ENCODE peak calls at places on chromosomes 13 and 19, in ten cellular contexts. A is stomach, W is A549, S is prostate gland, U is breast epithelium, B is transverse colon, R is tibial nerve, C is testis, N is NB4, K is heart left ventricle. T is an unnamed sample.

GRCh38 chr13:90867336-90867683 is 480.2 kb upstream of the MIR17HG start:
- DNase-seq in R (peak; percentile 76), S (peak; percentile 38), A (peak; percentile 37), C (peak; percentile 87), B (peak; percentile 63), N (peak; percentile 79), K (peak; percentile 42), W (peak; percentile 14), U (peak; percentile 21), T (no peak)

GRCh38 chr13:51006067-51006800 is 96.6 kb downstream of the RNASEH2B start:
- DNase-seq in N (no peak), A (no peak), W (no peak), B (no peak), U (no peak), R (no peak), C (no peak), S (no peak), K (no peak), T (no peak)

GRCh38 chr13:106047859-106048258 is 487.6 kb downstream of the EFNB2 start:
- DNase-seq in U (no peak), R (no peak), K (no peak), W (no peak), C (no peak), B (no peak), A (no peak), N (no peak), S (no peak), T (no peak)

GRCh38 chr13:80030491-80030890 is 310.4 kb downstream of the SPRY2 start:
- DNase-seq in U (no peak), W (no peak), A (no peak), C (peak; percentile 19), K (peak; percentile 15), B (peak; percentile 44), R (no peak), N (peak; percentile 70), S (no peak), T (no peak)

GRCh38 chr19:6744381-6745288 is 5.2 kb downstream of the TRIP10 start:
- DNase-seq in U (peak; percentile 80), N (no peak), K (peak; percentile 95), R (peak; percentile 84), W (peak; percentile 86), B (peak; percentile 90), A (peak; percentile 90), S (peak; percentile 82), C (peak; percentile 91), T (peak; percentile 97)

GRCh38 chr13:95834134-95834765 is 157.3 kb downstream of the DNAJC3 start:
- DNase-seq in K (peak; percentile 50), U (peak; percentile 25), N (peak; percentile 80), W (peak; percentile 26), B (peak; percentile 64), S (peak; percentile 29), A (peak; percentile 65), R (peak; percentile 59), C (peak; percentile 68), T (peak; percentile 74)

GRCh38 chr13:113129921-113130750 is 7.5 kb downstream of the F10 start:
- DNase-seq in B (no peak), U (no peak), A (peak; percentile 21), R (no peak), C (peak; percentile 80), N (no peak), S (no peak), K (no peak), W (no peak), T (no peak)

GRCh38 chr19:42115219-42115618 is 17.0 kb downstream of the POU2F2 start:
- DNase-seq in A (no peak), R (no peak), W (no peak), N (no peak), C (no peak), U (no peak), K (no peak), S (no peak), B (no peak), T (no peak)

GRCh38 chr13:32248789-32249188 is 66.4 kb downstream of the ZAR1L start:
- DNase-seq in K (no peak), W (no peak), N (peak; percentile 46), U (no peak), A (no peak), S (no peak), R (no peak), B (peak; percentile 17), C (no peak), T (no peak)

GRCh38 chr13:48769107-48769704 is 115.5 kb downstream of the CYSLTR2 start:
- DNase-seq in R (peak; percentile 100), N (peak; percentile 88), B (peak; percentile 88), U (peak; percentile 78), K (peak; percentile 86), S (peak; percentile 85), A (peak; percentile 90), C (peak; percentile 97), W (peak; percentile 34), T (peak; percentile 87)

GRCh38 chr13:109779876-109780516 is 6.4 kb downstream of the IRS2 start:
- DNase-seq in N (no peak), B (no peak), R (no peak), S (no peak), A (no peak), K (no peak), W (no peak), U (no peak), C (no peak), T (no peak)

GRCh38 chr13:109779074-109779473 is 7.3 kb downstream of the IRS2 start:
- DNase-seq in U (no peak), W (no peak), K (no peak), B (no peak), R (no peak), A (no peak), N (peak; percentile 71), C (no peak), S (no peak), T (no peak)

GRCh38 chr13:109780880-109781383 is 5.5 kb downstream of the IRS2 start:
- DNase-seq in W (no peak), B (no peak), S (no peak), A (no peak), N (no peak), U (no peak), K (no peak), C (no peak), R (no peak), T (no peak)

GRCh38 chr13:109776575-109776974 is 9.8 kb downstream of the IRS2 start:
- DNase-seq in C (no peak), W (no peak), R (no peak), A (no peak), U (no peak), N (no peak), B (no peak), S (no peak), K (no peak), T (no peak)

GRCh38 chr13:109778102-109778542 is 8.3 kb downstream of the IRS2 start:
- DNase-seq in A (peak; percentile 65), B (peak; percentile 33), N (peak; percentile 60), W (no peak), K (no peak), R (no peak), C (no peak), U (no peak), S (no peak), T (no peak)
- H3K4me3 ChIP-seq in A (no peak overlapping the region), B (no peak overlapping the region), N (peak overlapping the region; percentile 68), W (peak overlapping the region; percentile 89), K (peak overlapping the region; percentile 48), R (no peak overlapping the region), C (no peak overlapping the region), U (peak overlapping the region; percentile 81), S (no peak overlapping the region), T (peak overlapping the region; percentile 95)

DNA sequence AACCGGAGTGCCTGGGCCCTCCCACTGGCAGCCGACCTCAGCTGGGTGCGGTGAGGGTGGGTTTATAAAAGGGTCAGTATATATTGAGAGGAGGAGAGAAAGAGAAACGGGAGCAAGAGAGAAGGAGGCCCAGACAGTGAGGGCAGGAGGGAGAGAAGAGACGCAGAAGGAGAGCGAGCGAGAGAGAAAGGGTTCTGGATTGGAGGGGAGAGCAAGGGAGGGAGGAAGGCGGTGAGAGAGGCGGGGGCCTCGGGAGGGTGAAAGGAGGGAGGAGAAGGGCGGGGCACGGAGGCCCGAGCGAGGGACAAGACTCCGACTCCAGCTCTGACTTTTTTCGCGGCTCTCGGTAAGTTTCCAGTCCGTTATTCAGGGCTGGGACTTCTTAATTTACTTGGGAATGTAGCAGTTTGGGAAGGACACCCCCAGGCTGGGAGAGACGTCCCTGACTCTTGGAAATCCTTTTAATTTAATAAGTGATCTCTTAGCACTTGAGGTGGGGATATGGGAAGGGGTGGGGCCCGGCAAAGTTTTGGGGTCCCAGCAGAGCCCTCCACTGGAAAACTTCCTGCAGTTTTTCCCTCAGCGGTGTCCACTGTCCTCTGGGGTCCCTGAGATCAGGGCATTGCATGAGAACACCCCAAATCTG is at the start of gene EMP3:
- DNase-seq in S (peak; percentile 47), K (peak; percentile 85), U (peak; percentile 71), R (peak; percentile 79), W (peak; percentile 93), C (peak; percentile 90), A (peak; percentile 69), B (peak; percentile 86), N (peak; percentile 99), T (peak; percentile 95)
- TF ChIP-seq POLR2A in S (peak; percentile 49), K (no peak), U (peak; percentile 23), R (peak; percentile 50), W (peak; percentile 52), C (no peak), A (no peak), B (peak; percentile 77), N (no peak), T (peak; percentile 87)

GRCh38 chr13:41299316-41300094 is 11.6 kb upstream of the NAA16 start:
- DNase-seq in A (no peak), R (no peak), B (no peak), N (no peak), S (no peak), C (no peak), W (no peak), K (no peak), U (no peak), T (no peak)

GRCh38 chr13:41308241-41308640 is 2.8 kb upstream of the NAA16 start:
- DNase-seq in K (no peak), W (no peak), A (no peak), N (no peak), R (no peak), B (no peak), U (no peak), C (no peak), S (no peak), T (no peak)

GRCh38 chr13:41302743-41303142 is 8.3 kb upstream of the NAA16 start:
- DNase-seq in C (no peak), K (no peak), S (no peak), N (no peak), R (no peak), W (no peak), B (no peak), U (no peak), A (no peak), T (no peak)

GRCh38 chr13:41306271-41307150 is 4.6 kb upstream of the NAA16 start:
- DNase-seq in B (no peak), U (no peak), S (no peak), A (no peak), W (no peak), R (no peak), C (no peak), K (no peak), N (no peak), T (no peak)

GRCh38 chr13:41304551-41304950 is 6.5 kb upstream of the NAA16 start:
- DNase-seq in N (no peak), U (no peak), A (no peak), S (no peak), K (no peak), W (no peak), R (no peak), C (no peak), B (no peak), T (no peak)
- H3K4me3 ChIP-seq in N (no peak overlapping the region), U (no peak overlapping the region), A (no peak overlapping the region), S (no peak overlapping the region), K (no peak overlapping the region), W (no peak overlapping the region), R (no peak overlapping the region), C (no peak overlapping the region), B (no peak overlapping the region), T (no peak overlapping the region)

GRCh38 chr19:3708207-3708931 is at the start of gene TJP3:
- DNase-seq in B (peak; percentile 87), C (peak; percentile 86), A (peak; percentile 85), U (peak; percentile 79), N (no peak), W (no peak), R (no peak), S (peak; percentile 69), K (no peak), T (no peak)
- TF ChIP-seq POLR2A in B (peak; percentile 94), C (no peak), A (no peak), U (peak; percentile 32), N (no peak), W (no peak), R (no peak), S (peak; percentile 48), K (no peak), T (no peak)

T was measured in sigmoid colon.